ENCODE peak calls at places on chromosomes 1 and 21, in eight cellular contexts. X, B, U, L, W, D, J and K are unnamed samples.

GRCh38 chr21:36791695-36792451 is 93.0 kb downstream of the SIM2 start:
- DNase-seq in W (no peak), B (no peak), J (no peak), X (no peak), U (no peak), L (no peak), D (no peak), K (no peak)

GRCh38 chr1:186104459-186104858 is 270.6 kb downstream of the TPR start:
- DNase-seq in W (no peak), D (no peak), B (no peak), X (no peak), U (no peak), L (no peak), J (no peak), K (no peak)

GRCh38 chr1:167927075-167927754 is 9.3 kb upstream of the DCAF6 start:
- DNase-seq in J (no peak), X (no peak), W (no peak), D (no peak), U (no peak), B (no peak), L (no peak), K (peak; percentile 16)

GRCh38 chr1:41613646-41614592 is 129.4 kb upstream of the EDN2 start:
- DNase-seq in L (peak; percentile 88), J (no peak), X (no peak), B (no peak), U (no peak), W (no peak), D (no peak), K (no peak)

GRCh38 chr1:61163355-61163754 is 81.0 kb downstream of the NFIA start:
- DNase-seq in U (no peak), D (no peak), L (no peak), B (no peak), X (no peak), J (no peak), W (no peak), K (no peak)

GRCh38 chr1:8676813-8677212 is 140.6 kb downstream of the RERE start:
- DNase-seq in D (no peak), W (no peak), J (no peak), B (no peak), U (no peak), X (no peak), L (no peak), K (no peak)

GRCh38 chr1:212485895-212486590 is 53.3 kb downstream of the NENF start:
- DNase-seq in L (peak; percentile 88), U (peak; percentile 94), X (no peak), D (peak; percentile 95), B (peak; percentile 89), J (peak; percentile 64), W (peak; percentile 65), K (no peak)

GRCh38 chr1:57061369-57061768 is 95.6 kb upstream of the C8B start:
- DNase-seq in X (no peak), L (peak; percentile 53), B (no peak), D (no peak), J (no peak), W (peak; percentile 4), U (peak; percentile 1), K (no peak)

GRCh38 chr1:97740891-97741290 is 179.9 kb downstream of the DPYD start:
- DNase-seq in U (no peak), L (no peak), B (no peak), J (no peak), D (no peak), X (no peak), W (no peak), K (no peak)

DNA sequence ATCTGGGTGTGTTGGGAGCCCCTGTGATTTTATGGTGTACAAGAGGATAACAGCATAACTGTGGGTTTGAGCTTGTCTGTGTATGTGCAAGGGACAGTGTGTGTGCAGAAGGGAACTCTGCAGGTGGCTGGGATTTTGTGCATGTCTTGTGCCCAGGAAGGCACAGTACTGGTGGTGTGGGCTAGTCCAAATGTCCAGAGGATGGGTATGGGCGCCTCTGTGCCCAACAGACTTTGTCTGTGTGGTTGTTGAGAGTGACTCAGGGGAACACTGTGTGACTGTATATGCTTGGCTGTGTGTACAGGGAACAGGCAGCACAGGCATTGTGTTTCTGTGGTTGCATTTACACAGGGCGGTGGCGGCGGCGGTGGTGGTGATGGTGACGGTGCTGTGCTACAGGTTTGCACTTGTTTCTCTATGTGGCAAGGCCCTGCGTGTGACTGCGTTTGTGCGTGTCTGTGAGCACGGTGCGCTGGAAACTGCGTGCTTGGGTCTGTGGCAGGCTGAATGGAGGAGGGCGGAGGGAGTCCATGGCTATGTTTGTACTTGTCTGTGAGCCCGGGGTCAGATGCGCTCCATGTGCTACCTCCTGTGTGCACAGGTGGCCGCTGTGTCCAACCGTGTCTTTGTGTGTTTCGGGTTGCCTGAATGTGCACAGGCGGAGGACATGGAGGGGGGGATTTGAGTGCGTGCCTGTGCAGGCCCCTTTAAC is 32.3 kb upstream of the WASF2 start:
- DNase-seq in W (no peak), L (no peak), D (peak; percentile 36), X (peak; percentile 64), U (no peak), J (no peak), B (peak; percentile 70), K (no peak)
- TF ChIP-seq CTCF in W (no peak), L (no peak), D (peak; percentile 7), X (no peak), U (no peak), J (no peak), B (no peak), K (no peak)

DNA sequence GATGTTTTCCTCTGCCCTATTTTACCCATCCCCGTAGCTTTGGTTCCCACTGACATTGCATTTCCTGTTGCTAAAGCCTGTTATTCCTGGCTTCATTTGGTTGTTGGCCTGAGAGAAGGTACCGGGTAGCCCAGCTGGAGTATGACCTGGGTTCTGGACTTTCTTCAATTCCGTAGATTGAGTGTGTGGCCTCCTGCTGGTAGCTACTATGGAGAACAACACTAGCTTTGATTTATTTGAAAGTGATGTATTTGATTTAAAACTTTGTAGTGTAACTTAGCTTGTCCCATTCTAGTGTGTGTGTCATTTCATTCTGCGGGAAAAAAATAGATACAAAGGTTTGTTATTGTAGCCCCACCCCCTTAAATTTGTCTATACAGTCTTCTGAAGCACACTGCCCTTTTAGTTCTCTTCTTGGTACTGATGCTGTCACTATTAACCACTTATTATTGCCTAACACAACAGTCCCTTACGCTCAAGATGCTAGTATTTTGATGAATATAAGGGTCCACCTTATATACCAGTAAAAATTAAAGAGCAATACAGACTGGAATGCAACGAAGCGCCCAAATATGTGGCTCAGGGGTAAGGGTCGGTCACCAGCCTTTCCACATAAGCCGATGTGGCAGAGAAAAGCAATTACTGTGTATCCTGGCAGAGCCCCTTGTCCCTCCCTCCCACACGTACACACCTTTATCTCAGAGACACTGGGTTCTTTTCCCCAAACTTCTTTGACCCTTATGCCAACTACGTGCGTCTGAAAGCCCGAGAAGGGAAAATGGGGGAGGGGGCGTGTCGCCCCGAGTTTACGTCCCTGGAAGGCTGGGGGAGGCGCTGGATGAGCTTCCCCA is 645 bp upstream of the MOV10 start:
- DNase-seq in X (no peak), B (no peak), D (peak; percentile 73), W (no peak), J (peak; percentile 29), L (peak; percentile 79), U (peak; percentile 6), K (no peak)
- TF ChIP-seq CTCF in X (peak; percentile 62), B (peak; percentile 23), D (peak; percentile 49), W (peak; percentile 52), J (peak; percentile 67), L (peak; percentile 66), U (peak; percentile 21), K (peak; percentile 21)

GRCh38 chr1:3668148-3668547 is 15.8 kb downstream of the TP73 start:
- DNase-seq in L (no peak), J (no peak), U (no peak), X (no peak), W (no peak), B (no peak), D (no peak), K (no peak)
- TF ChIP-seq CTCF in L (no peak), J (no peak), U (no peak), X (no peak), W (no peak), B (no peak), D (no peak), K (no peak)

DNA sequence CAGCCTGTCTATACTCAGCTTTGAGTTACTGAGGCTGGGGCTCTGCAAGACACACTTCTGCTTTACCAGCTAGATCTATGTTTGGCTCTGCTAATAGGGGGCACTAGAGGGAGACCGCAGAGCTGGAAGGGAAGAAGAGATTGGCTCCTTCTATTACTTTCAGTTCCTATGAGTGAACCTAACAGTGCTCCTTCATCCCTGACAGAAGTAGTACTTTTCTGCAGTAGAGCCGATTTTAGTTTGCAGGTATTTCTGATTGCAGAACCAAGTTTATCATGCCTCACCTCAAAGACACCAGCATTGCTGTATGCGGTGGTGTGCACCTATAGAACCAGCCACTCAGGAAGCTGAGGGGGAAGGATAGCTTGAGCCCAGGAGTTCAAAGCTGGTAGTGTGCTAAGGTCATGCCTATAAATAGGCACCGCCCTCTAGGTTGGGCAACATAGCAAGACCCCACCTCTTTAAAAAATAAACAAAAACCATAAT is 5.7 kb upstream of the ZDHHC18 start:
- DNase-seq in W (no peak), J (no peak), D (no peak), X (no peak), B (no peak), U (no peak), L (no peak), K (peak; percentile 86)
- TF ChIP-seq CTCF in W (peak; percentile 12), J (peak; percentile 19), D (no peak), X (peak; percentile 57), B (peak; percentile 28), U (no peak), L (no peak), K (peak; percentile 59)

DNA sequence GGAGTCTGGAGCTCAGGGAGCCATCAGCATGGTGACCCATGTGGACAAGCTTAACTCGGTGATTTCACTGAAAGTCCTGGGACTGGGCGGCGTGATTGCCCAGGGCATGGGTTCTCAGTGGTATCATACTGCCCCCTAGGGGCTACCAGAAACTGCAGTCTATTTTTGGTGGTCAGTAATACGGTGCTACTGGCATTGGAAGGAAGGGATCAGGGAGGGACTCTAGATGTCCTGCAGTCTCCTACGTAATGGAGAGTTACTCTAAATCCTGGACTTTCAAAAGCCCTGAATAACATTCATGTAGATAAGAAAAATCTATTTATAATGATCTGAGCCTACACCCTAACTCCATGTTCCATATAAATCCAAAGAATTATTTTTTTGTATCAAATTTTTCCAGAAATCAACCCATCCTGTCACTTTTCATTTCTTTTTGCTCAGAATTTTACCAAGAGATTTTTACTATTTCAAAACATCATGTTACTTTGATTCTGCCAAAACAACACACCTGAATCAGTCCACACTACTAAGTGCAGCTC is 37.3 kb downstream of the PABPC4 start:
- DNase-seq in B (peak; percentile 63), L (peak; percentile 71), J (peak; percentile 33), X (peak; percentile 16), D (peak; percentile 73), U (peak; percentile 73), W (peak; percentile 36), K (peak; percentile 80)
- TF ChIP-seq CTCF in B (peak; percentile 86), L (peak; percentile 93), J (peak; percentile 96), X (peak; percentile 77), D (peak; percentile 92), U (peak; percentile 70), W (peak; percentile 88), K (peak; percentile 88)